ENCODE peak calls at places on chromosomes 3 and 15, in eight cellular contexts. V is dorsolateral prefrontal cortex; E is activated gamma-delta T cell treated with Interleukin-2 at 50 U/mL for 16 hours; Z is HCT116; A is H54; C is HT1080; G is HTR-8/SVneo; P is activated CD4-positive, alpha-beta T cell treated with anti-CD3 and anti-CD28 coated beads, Interleukin-2, amount 50 U/mL, for 24 hours. Q is an unnamed sample.

GRCh38 chr3:14373753-14374376 is 28.5 kb upstream of the SLC6A6 start:
- DNase-seq in V (no peak), A (no peak), E (no peak), P (no peak), Z (no peak), C (no peak), G (no peak), Q (no peak)

GRCh38 chr3:182979719-182980191 is 583 bp downstream of the DCUN1D1 start:
- DNase-seq in P (no peak), E (peak; percentile 9), Z (no peak), C (peak; percentile 26), G (no peak), A (peak; percentile 33), V (no peak), Q (no peak)

GRCh38 chr15:74610302-74610951 is 5.2 kb upstream of the CLK3 start:
- DNase-seq in G (no peak), E (no peak), C (no peak), A (no peak), V (no peak), P (no peak), Z (no peak), Q (no peak)

GRCh38 chr3:42055291-42055690 is 35.9 kb upstream of the TRAK1 start:
- DNase-seq in C (no peak), G (no peak), E (no peak), A (no peak), P (no peak), Z (no peak), V (no peak), Q (no peak)

GRCh38 chr3:182682263-182683229 is 110.8 kb upstream of the ATP11B start:
- DNase-seq in G (peak; percentile 28), C (no peak), Z (no peak), A (peak; percentile 17), E (peak; percentile 50), V (peak; percentile 26), P (peak; percentile 22), Q (no peak)

GRCh38 chr3:172271386-172271976 is 176.8 kb downstream of the GHSR start:
- DNase-seq in A (no peak), E (no peak), P (no peak), C (no peak), Z (no peak), G (no peak), V (no peak), Q (no peak)

GRCh38 chr3:55873523-55874254 is 386.6 kb upstream of the WNT5A start:
- DNase-seq in C (no peak), Z (no peak), G (no peak), A (no peak), E (no peak), V (no peak), P (no peak), Q (peak; percentile 67)

GRCh38 chr3:170632780-170633179 is 46.9 kb upstream of the SLC7A14 start:
- DNase-seq in A (no peak), C (no peak), E (no peak), G (no peak), P (no peak), Z (no peak), V (no peak), Q (no peak)

GRCh38 chr3:145767909-145768308 is 393.1 kb downstream of the PLOD2 start:
- DNase-seq in C (no peak), P (no peak), G (no peak), Z (no peak), A (no peak), V (no peak), E (no peak), Q (no peak)

GRCh38 chr15:63553388-63553791 is 43.8 kb upstream of the FBXL22 start:
- DNase-seq in V (no peak), A (peak; percentile 9), G (peak; percentile 50), C (peak; percentile 76), P (no peak), Z (no peak), E (no peak), Q (no peak)

GRCh38 chr3:56347219-56347871 is 120.9 kb downstream of the ERC2 start:
- DNase-seq in C (peak; percentile 52), G (no peak), E (no peak), A (peak; percentile 30), V (peak; percentile 77), P (no peak), Z (no peak), Q (no peak)

GRCh38 chr3:114080201-114080600 is 23.7 kb downstream of the QTRT2 start:
- DNase-seq in C (no peak), E (no peak), Z (no peak), G (no peak), V (no peak), A (no peak), P (no peak), Q (no peak)

Q was measured in NCI-H460.